ENCODE peak calls at places on chromosomes 12 and 14, in four cellular contexts. F is heart left ventricle, P is AG10803, G is uterus. O is an unnamed sample.

GRCh38 chr12:19873146-19873545 is 433.9 kb downstream of the AEBP2 start:
- DNase-seq in G (no peak), P (peak; percentile 51), F (no peak), O (no peak)

GRCh38 chr12:119328111-119328510 is 6.4 kb upstream of the CCDC60 start:
- DNase-seq in P (no peak), F (peak; percentile 22), G (no peak), O (no peak)

GRCh38 chr14:22845103-22845394 is 8.7 kb downstream of the MMP14 start:
- DNase-seq in P (no peak), G (no peak), F (no peak), O (no peak)

GRCh38 chr14:72917420-72917819 is 8.8 kb upstream of the DCAF4 start:
- DNase-seq in G (no peak), P (no peak), F (no peak), O (no peak)

GRCh38 chr12:54984602-54985376 is at the start of gene TESPA1:
- DNase-seq in G (peak; percentile 31), P (no peak), F (peak; percentile 59), O (peak; percentile 14)

GRCh38 chr12:15005064-15005463 is 32.2 kb downstream of the PDE6H start:
- DNase-seq in F (no peak), G (no peak), P (no peak), O (no peak)

GRCh38 chr12:44863867-44864266 is 12.2 kb downstream of the NELL2 start:
- DNase-seq in P (no peak), F (no peak), G (no peak), O (no peak)

GRCh38 chr14:29264865-29265264 is 498.3 kb downstream of the FOXG1 start:
- DNase-seq in F (no peak), G (no peak), P (no peak), O (peak; percentile 36)

GRCh38 chr12:50039151-50039835 is 14.0 kb upstream of the RACGAP1 start:
- DNase-seq in F (peak; percentile 74), P (peak; percentile 64), G (peak; percentile 88), O (peak; percentile 84)

GRCh38 chr12:26621932-26622331 is 211.1 kb downstream of the ITPR2 start:
- DNase-seq in G (no peak), F (no peak), P (no peak), O (no peak)

GRCh38 chr12:69987453-69988102 is 162.6 kb downstream of the MYRFL start:
- DNase-seq in P (peak; percentile 97), F (no peak), G (no peak), O (peak; percentile 98)

GRCh38 chr14:96095581-96096476 is 56.7 kb downstream of the C14orf132 start:
- DNase-seq in F (no peak), G (peak; percentile 34), P (peak; percentile 83), O (peak; percentile 70)

GRCh38 chr12:46830731-46831334 is 5.0 kb upstream of the SLC38A4 start:
- DNase-seq in F (no peak), P (no peak), G (no peak), O (peak; percentile 12)

GRCh38 chr14:77120771-77121743 is 20.5 kb downstream of the ZDHHC22 start:
- DNase-seq in P (no peak), G (peak; percentile 55), F (no peak), O (no peak)

GRCh38 chr14:76682367-76682766 is 78.9 kb upstream of the VASH1 start:
- DNase-seq in F (no peak), P (no peak), G (no peak), O (no peak)

GRCh38 chr12:12693111-12693671 is 2.8 kb downstream of the GPR19 start:
- DNase-seq in P (no peak), F (no peak), G (no peak), O (no peak)

GRCh38 chr14:105488781-105489606 is 2.1 kb upstream of the TEDC1 start:
- DNase-seq in G (peak; percentile 39), P (no peak), F (peak; percentile 20), O (no peak)

GRCh38 chr14:54348001-54348611 is 48.7 kb upstream of the CDKN3 start:
- DNase-seq in G (no peak), F (no peak), P (peak; percentile 39), O (peak; percentile 73)

GRCh38 chr14:19878029-19878642 is 3.2 kb downstream of the OR4K2 start:
- DNase-seq in F (no peak), P (no peak), G (no peak), O (no peak)

GRCh38 chr14:104868060-104868740 is 3.1 kb downstream of the CEP170B start:
- DNase-seq in F (no peak), G (peak; percentile 13), P (no peak), O (no peak)

GRCh38 chr12:120258323-120258896 is 7.1 kb downstream of the PXN start:
- DNase-seq in P (no peak), F (no peak), G (no peak), O (no peak)

GRCh38 chr12:96500686-96501085 is 11.3 kb downstream of the CFAP54 start:
- DNase-seq in P (peak; percentile 37), G (no peak), F (no peak), O (peak; percentile 68)

GRCh38 chr14:105061428-105062047 is 3.7 kb downstream of the GPR132 start:
- DNase-seq in F (peak; percentile 73), P (no peak), G (no peak), O (no peak)

GRCh38 chr14:66476964-66477363 is 9.2 kb upstream of the CCDC196 start:
- DNase-seq in G (no peak), F (no peak), P (peak; percentile 23), O (no peak)

DNA sequence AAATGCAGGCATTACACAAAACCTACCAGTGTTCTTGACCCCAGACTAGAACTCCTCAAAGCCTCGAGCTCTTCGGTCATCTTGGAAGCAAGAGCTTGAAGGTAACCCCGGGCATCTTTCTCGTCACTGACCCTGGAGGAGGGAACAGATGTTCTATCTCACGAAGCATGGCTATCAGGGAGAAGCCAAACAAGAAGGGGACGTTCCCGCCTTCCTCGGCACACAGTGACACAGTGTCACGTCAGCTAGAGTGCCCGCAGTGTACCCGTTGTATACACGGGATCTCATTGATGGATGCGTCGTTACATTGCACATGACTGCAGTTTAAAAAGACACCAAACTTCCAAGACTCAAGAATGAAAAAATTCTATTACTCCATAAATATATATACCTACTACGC is 43.8 kb downstream of the AMN start:
- DNase-seq in F (no peak), P (no peak), G (no peak), O (no peak)
- TF ChIP-seq CTCF in F (no peak), P (no peak), G (no peak), O (no peak)

GRCh38 chr12:128976120-128976519 is 122.8 kb downstream of the GLT1D1 start:
- DNase-seq in F (no peak), G (no peak), P (no peak), O (no peak)
- TF ChIP-seq CTCF in F (no peak), G (no peak), P (no peak), O (no peak)

DNA sequence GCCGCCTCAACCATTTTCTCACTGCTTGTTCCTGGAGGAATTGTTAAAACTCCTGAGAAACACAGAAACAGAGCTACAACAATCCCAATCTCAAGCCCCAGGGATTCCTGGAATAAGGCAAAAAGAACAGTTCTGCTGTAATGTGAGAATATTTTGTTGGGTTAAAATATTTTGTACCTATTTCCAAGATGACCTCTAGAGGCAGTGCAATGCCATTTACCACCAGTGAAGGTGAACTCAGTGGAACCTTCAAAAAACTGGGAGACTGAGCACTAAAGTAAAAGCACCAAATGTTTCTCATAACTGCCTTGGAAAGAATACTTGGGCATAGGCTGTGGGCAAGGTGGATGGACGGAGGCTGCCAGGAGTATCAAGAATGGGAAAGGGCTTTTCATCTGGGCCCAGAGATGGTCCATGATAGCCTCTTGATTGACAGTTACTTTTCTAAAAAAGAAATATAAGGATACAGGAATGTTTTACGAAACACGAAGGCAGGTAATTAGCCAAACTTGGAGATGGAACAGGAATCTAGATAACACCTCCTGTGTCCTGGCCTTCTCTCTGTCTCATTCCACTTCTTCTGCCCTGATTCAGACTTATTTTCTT is 334.0 kb upstream of the FLRT2 start:
- DNase-seq in P (peak; percentile 17), G (no peak), F (no peak), O (peak; percentile 41)
- TF ChIP-seq CTCF in P (peak; percentile 73), G (no peak), F (peak; percentile 29), O (peak; percentile 61)

GRCh38 chr12:3655331-3655900 is 97.5 kb downstream of the CRACR2A start:
- DNase-seq in P (no peak), G (no peak), F (no peak), O (peak; percentile 17)
- TF ChIP-seq CTCF in P (peak; percentile 52), G (no peak), F (no peak), O (peak; percentile 48)

DNA sequence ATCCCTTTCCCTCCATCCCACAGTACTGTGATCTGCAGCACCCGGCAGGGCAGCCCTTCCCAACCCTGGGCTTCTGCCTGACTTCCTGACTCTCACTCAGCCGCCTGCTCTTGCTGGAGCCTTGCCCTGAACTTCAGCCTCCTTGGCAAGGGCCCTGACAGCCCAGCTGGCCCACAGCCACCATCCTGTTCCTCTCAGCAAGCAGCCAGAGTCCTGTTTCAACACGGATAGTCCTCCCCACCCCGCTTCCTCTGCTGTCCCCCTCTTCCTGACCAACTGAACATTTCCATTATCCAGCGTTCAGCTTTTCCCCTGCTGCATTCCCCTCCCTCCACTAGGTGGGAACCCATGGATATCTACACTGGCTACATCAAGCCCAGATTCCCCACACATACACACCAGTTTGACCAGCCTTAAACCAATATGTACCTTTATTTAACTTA is 74.0 kb upstream of the MDM1 start:
- DNase-seq in G (peak; percentile 94), F (peak; percentile 94), P (peak; percentile 96), O (peak; percentile 91)
- TF ChIP-seq CTCF in G (peak; percentile 15), F (peak; percentile 46), P (peak; percentile 51), O (peak; percentile 54)

DNA sequence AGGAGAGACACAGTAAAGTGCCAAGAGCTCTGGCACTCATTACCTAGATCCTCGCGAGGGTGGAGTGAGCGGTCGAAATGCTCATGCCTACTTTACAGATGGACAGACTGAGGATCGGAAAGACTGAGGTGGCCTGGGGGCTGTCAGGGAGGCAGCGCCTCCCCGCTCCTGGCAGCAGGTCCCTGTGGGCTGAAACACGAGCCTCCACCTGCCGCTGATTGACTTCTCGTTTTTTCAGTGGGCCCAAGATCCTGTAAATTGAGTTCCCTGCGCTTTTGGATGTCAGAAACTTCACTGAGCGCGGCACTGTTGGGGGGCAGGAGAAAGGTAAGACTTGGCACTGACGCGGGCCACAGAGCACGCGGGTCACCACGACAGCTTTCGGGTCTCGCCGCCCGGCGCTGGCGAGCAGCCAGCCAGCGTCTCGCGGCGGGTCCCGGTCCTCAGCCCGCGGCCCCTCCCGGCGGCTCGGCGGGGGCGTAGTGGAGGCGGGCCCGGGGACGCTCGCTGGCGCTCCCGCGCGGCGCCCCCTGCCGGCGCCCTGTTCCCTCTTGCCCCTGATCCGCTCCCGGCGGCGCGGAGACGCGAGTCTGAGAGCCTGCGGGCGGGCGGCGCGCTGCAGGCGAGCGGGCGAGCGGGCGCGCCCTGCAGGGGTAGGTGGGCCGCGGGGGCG is 550 bp upstream of the SCN8A start:
- DNase-seq in F (peak; percentile 43), P (peak; percentile 76), G (peak; percentile 27), O (peak; percentile 42)
- TF ChIP-seq CTCF in F (peak; percentile 53), P (peak; percentile 40), G (no peak), O (no peak)

DNA sequence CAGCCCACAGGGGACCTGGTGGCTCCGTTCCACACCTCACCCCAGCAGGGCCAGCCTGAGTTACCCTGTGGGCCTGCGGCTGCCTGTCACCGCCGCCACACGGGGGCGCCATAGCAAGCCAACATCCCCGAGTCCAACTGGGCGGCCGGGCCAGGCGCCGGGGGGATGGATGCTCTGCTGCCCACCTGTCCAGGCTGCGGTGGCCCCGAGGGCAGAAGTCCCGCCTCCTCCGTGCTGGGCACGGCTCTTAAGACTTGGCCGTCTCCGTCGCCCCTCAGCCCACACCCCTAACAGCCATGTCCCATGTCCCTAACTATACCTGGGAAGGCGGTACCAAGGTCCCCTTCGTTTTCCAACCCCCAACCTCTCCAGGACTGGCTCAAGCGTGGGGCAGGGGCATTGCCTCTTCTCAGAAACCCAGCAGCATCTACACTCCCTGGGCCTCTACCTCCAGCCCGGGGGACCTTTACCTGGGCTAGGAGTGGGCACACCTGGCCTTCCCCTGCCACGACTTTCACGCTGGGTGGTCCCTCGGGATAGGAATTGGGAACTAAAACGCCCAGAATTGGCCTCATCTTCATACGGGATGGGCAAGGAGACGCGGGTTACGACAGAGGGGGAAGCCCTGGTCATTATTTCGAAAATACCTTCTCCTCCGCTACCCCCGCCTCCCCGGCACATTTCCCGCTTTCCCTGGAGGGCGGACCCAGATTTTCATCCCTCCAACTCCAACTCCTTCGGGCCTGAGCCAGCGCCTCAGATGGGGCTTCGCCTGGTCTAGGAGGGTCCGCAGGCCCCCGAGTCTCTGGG is 1.1 kb upstream of the CYP46A1 start:
- DNase-seq in P (peak; percentile 58), G (peak; percentile 81), F (peak; percentile 76), O (peak; percentile 73)
- TF ChIP-seq CTCF in P (peak; percentile 75), G (peak; percentile 86), F (peak; percentile 91), O (peak; percentile 94)

O was measured in cardiac fibroblast.